ENCODE peak calls at places on chromosome 7, in six cellular contexts. One of them, this sample, is unnamed.

GRCh38 chr7:130986271-130986690 is 252.3 kb upstream of the KLF14 start:
- DNase-seq in fibroblast of lung: peak
- DNase-seq in sigmoid colon: no peak
- DNase-seq in fibroblast of the aortic adventitia: peak
- DNase-seq in heart left ventricle: no peak
- DNase-seq in esophagus squamous epithelium: no peak
- DNase-seq in this sample: peak

GRCh38 chr7:4607321-4607729 is 74.8 kb upstream of the FOXK1 start:
- DNase-seq in heart left ventricle: no peak
- DNase-seq in fibroblast of lung: no peak
- DNase-seq in fibroblast of the aortic adventitia: no peak
- DNase-seq in esophagus squamous epithelium: no peak
- DNase-seq in sigmoid colon: no peak
- DNase-seq in this sample: no peak

GRCh38 chr7:157339777-157340677 is 3.2 kb downstream of the DNAJB6 start:
- DNase-seq in heart left ventricle: peak
- DNase-seq in fibroblast of the aortic adventitia: peak
- DNase-seq in fibroblast of lung: peak
- DNase-seq in sigmoid colon: peak
- DNase-seq in esophagus squamous epithelium: no peak
- DNase-seq in this sample: peak

GRCh38 chr7:30321992-30322637 is 37.7 kb downstream of the ZNRF2 start:
- DNase-seq in fibroblast of lung: peak
- DNase-seq in sigmoid colon: no peak
- DNase-seq in heart left ventricle: no peak
- DNase-seq in esophagus squamous epithelium: no peak
- DNase-seq in fibroblast of the aortic adventitia: peak
- DNase-seq in this sample: peak

GRCh38 chr7:68862736-68863135 is 735.5 kb upstream of the AUTS2 start:
- DNase-seq in fibroblast of the aortic adventitia: no peak
- DNase-seq in fibroblast of lung: no peak
- DNase-seq in heart left ventricle: no peak
- DNase-seq in sigmoid colon: no peak
- DNase-seq in esophagus squamous epithelium: no peak
- DNase-seq in this sample: no peak

GRCh38 chr7:30684351-30684750 is 2.1 kb upstream of the CRHR2 start:
- DNase-seq in esophagus squamous epithelium: no peak
- DNase-seq in heart left ventricle: no peak
- DNase-seq in fibroblast of lung: no peak
- DNase-seq in fibroblast of the aortic adventitia: no peak
- DNase-seq in sigmoid colon: no peak
- DNase-seq in this sample: no peak

GRCh38 chr7:47498229-47499056 is 83.5 kb downstream of the TNS3 start:
- DNase-seq in fibroblast of the aortic adventitia: no peak
- DNase-seq in esophagus squamous epithelium: no peak
- DNase-seq in sigmoid colon: peak
- DNase-seq in heart left ventricle: no peak
- DNase-seq in fibroblast of lung: no peak
- DNase-seq in this sample: no peak

GRCh38 chr7:7688956-7689355 is 29.5 kb downstream of the RPA3 start:
- DNase-seq in esophagus squamous epithelium: no peak
- DNase-seq in fibroblast of the aortic adventitia: no peak
- DNase-seq in heart left ventricle: no peak
- DNase-seq in fibroblast of lung: no peak
- DNase-seq in sigmoid colon: no peak
- DNase-seq in this sample: no peak

GRCh38 chr7:51069411-51070083 is 247.1 kb downstream of the COBL start:
- DNase-seq in fibroblast of the aortic adventitia: peak
- DNase-seq in heart left ventricle: no peak
- DNase-seq in sigmoid colon: no peak
- DNase-seq in esophagus squamous epithelium: no peak
- DNase-seq in fibroblast of lung: no peak
- DNase-seq in this sample: peak

GRCh38 chr7:115585015-115585655 is 445.4 kb downstream of the TFEC start:
- DNase-seq in esophagus squamous epithelium: no peak
- DNase-seq in fibroblast of the aortic adventitia: no peak
- DNase-seq in fibroblast of lung: no peak
- DNase-seq in sigmoid colon: no peak
- DNase-seq in heart left ventricle: no peak
- DNase-seq in this sample: no peak

GRCh38 chr7:121561717-121562116 is 165.6 kb upstream of the FAM3C start:
- DNase-seq in fibroblast of lung: peak
- DNase-seq in fibroblast of the aortic adventitia: peak
- DNase-seq in sigmoid colon: no peak
- DNase-seq in esophagus squamous epithelium: no peak
- DNase-seq in heart left ventricle: no peak
- DNase-seq in this sample: no peak

GRCh38 chr7:121562274-121562673 is 166.2 kb upstream of the FAM3C start:
- DNase-seq in fibroblast of the aortic adventitia: peak
- DNase-seq in fibroblast of lung: no peak
- DNase-seq in esophagus squamous epithelium: no peak
- DNase-seq in heart left ventricle: no peak
- DNase-seq in sigmoid colon: no peak
- DNase-seq in this sample: peak

GRCh38 chr7:121557034-121557892 is 161.2 kb upstream of the FAM3C start:
- DNase-seq in fibroblast of lung: no peak
- DNase-seq in fibroblast of the aortic adventitia: no peak
- DNase-seq in sigmoid colon: no peak
- DNase-seq in esophagus squamous epithelium: no peak
- DNase-seq in heart left ventricle: no peak
- DNase-seq in this sample: no peak

GRCh38 chr7:121558288-121558687 is 162.2 kb upstream of the FAM3C start:
- DNase-seq in sigmoid colon: no peak
- DNase-seq in fibroblast of the aortic adventitia: no peak
- DNase-seq in esophagus squamous epithelium: no peak
- DNase-seq in heart left ventricle: no peak
- DNase-seq in fibroblast of lung: no peak
- DNase-seq in this sample: no peak

DNA sequence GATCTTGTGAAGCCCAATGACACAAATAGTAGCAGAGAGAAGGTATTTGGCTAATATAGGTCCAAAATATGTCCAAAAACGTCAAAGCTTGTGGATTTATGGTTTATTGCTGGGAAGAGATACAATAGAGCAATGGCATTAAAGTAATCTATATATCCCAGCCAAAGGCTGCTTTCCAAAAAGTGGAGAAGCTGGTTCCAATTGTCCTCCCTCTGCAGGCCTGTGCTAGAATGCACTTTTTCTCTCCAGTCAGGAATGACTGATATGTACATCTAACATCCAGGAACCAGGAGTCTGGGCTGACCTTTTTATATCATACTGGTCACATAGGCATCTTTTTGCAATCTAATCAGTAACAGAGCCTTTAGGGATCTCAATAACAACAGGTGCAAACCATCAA is 167.1 kb upstream of the FAM3C start:
- DNase-seq in heart left ventricle: no peak
- DNase-seq in fibroblast of lung: no peak
- DNase-seq in sigmoid colon: no peak
- DNase-seq in esophagus squamous epithelium: no peak
- DNase-seq in fibroblast of the aortic adventitia: no peak
- DNase-seq in this sample: no peak
- TF ChIP-seq CTCF in heart left ventricle: no peak
- TF ChIP-seq CTCF in fibroblast of lung: peak
- TF ChIP-seq CTCF in sigmoid colon: no peak
- TF ChIP-seq CTCF in esophagus squamous epithelium: no peak
- TF ChIP-seq CTCF in fibroblast of the aortic adventitia: peak
- TF ChIP-seq CTCF in this sample: peak

GRCh38 chr7:2383543-2384274 is 19.7 kb upstream of the CHST12 start:
- DNase-seq in esophagus squamous epithelium: no peak
- DNase-seq in sigmoid colon: no peak
- DNase-seq in fibroblast of the aortic adventitia: no peak
- DNase-seq in fibroblast of lung: no peak
- DNase-seq in heart left ventricle: no peak
- DNase-seq in this sample: no peak

GRCh38 chr7:2387897-2388636 is 15.3 kb upstream of the CHST12 start:
- DNase-seq in fibroblast of the aortic adventitia: no peak
- DNase-seq in sigmoid colon: no peak
- DNase-seq in esophagus squamous epithelium: no peak
- DNase-seq in heart left ventricle: peak
- DNase-seq in fibroblast of lung: no peak
- DNase-seq in this sample: no peak

GRCh38 chr7:2384354-2385243 is 18.8 kb upstream of the CHST12 start:
- DNase-seq in fibroblast of the aortic adventitia: no peak
- DNase-seq in esophagus squamous epithelium: no peak
- DNase-seq in heart left ventricle: no peak
- DNase-seq in fibroblast of lung: no peak
- DNase-seq in sigmoid colon: no peak
- DNase-seq in this sample: no peak

GRCh38 chr7:2388637-2388954 is 14.8 kb upstream of the CHST12 start:
- DNase-seq in fibroblast of the aortic adventitia: no peak
- DNase-seq in sigmoid colon: no peak
- DNase-seq in esophagus squamous epithelium: no peak
- DNase-seq in heart left ventricle: no peak
- DNase-seq in fibroblast of lung: no peak
- DNase-seq in this sample: no peak

GRCh38 chr7:2386964-2387669 is 16.3 kb upstream of the CHST12 start:
- DNase-seq in sigmoid colon: no peak
- DNase-seq in fibroblast of lung: no peak
- DNase-seq in fibroblast of the aortic adventitia: no peak
- DNase-seq in esophagus squamous epithelium: no peak
- DNase-seq in heart left ventricle: no peak
- DNase-seq in this sample: no peak
- H3K4me3 ChIP-seq in sigmoid colon: no peak
- H3K4me3 ChIP-seq in fibroblast of lung: no peak
- H3K4me3 ChIP-seq in fibroblast of the aortic adventitia: no peak
- H3K4me3 ChIP-seq in esophagus squamous epithelium: no peak
- H3K4me3 ChIP-seq in heart left ventricle: no peak
- H3K4me3 ChIP-seq in this sample: no peak

GRCh38 chr7:132683967-132684690 is 107.9 kb upstream of the PLXNA4 start:
- DNase-seq in esophagus squamous epithelium: no peak
- DNase-seq in sigmoid colon: no peak
- DNase-seq in fibroblast of the aortic adventitia: peak
- DNase-seq in fibroblast of lung: no peak
- DNase-seq in heart left ventricle: no peak
- DNase-seq in this sample: no peak
- TF ChIP-seq CTCF in esophagus squamous epithelium: no peak
- TF ChIP-seq CTCF in sigmoid colon: no peak
- TF ChIP-seq CTCF in fibroblast of the aortic adventitia: no peak
- TF ChIP-seq CTCF in fibroblast of lung: no peak
- TF ChIP-seq CTCF in heart left ventricle: no peak
- TF ChIP-seq CTCF in this sample: no peak

GRCh38 chr7:132907380-132907940 is 174.4 kb downstream of the CHCHD3 start:
- DNase-seq in fibroblast of lung: no peak
- DNase-seq in esophagus squamous epithelium: no peak
- DNase-seq in heart left ventricle: no peak
- DNase-seq in fibroblast of the aortic adventitia: no peak
- DNase-seq in sigmoid colon: no peak
- DNase-seq in this sample: no peak
- H3K4me3 ChIP-seq in fibroblast of lung: no peak
- H3K4me3 ChIP-seq in esophagus squamous epithelium: no peak
- H3K4me3 ChIP-seq in heart left ventricle: no peak
- H3K4me3 ChIP-seq in fibroblast of the aortic adventitia: no peak
- H3K4me3 ChIP-seq in sigmoid colon: no peak
- H3K4me3 ChIP-seq in this sample: no peak

This sample was measured in cardiac fibroblast.